ENCODE peak calls at places on chromosomes 12 and 14, in four cellular contexts. H, C, D and I are unnamed samples.

GRCh38 chr14:35416108-35416750 is 11.7 kb upstream of the NFKBIA start:
- DNase-seq in C (no peak), D (no peak), H (no peak), I (no peak)

GRCh38 chr14:100620437-100621100 is 33.4 kb upstream of the BEGAIN start:
- DNase-seq in C (no peak), D (no peak), H (no peak), I (no peak)

GRCh38 chr14:85483652-85484051 is 46.3 kb upstream of the FLRT2 start:
- DNase-seq in D (no peak), H (no peak), C (no peak), I (no peak)

GRCh38 chr14:77979666-77980351 is 179.9 kb downstream of the ADCK1 start:
- DNase-seq in H (no peak), C (peak; percentile 13), D (peak; percentile 50), I (no peak)

GRCh38 chr12:4178424-4179184 is 95.0 kb upstream of the CCND2 start:
- DNase-seq in C (no peak), D (no peak), H (no peak), I (no peak)

GRCh38 chr14:56487090-56487667 is 92.4 kb upstream of the TMEM260 start:
- DNase-seq in C (no peak), H (peak; percentile 23), D (no peak), I (no peak)

GRCh38 chr14:100767788-100768536 is 41.3 kb downstream of the DLK1 start:
- DNase-seq in C (no peak), D (no peak), H (no peak), I (no peak)

GRCh38 chr14:91289464-91289863 is 45.0 kb upstream of the GPR68 start:
- DNase-seq in H (no peak), C (no peak), D (no peak), I (no peak)

GRCh38 chr14:33959692-33960151 is 8.8 kb upstream of the EGLN3 start:
- DNase-seq in H (no peak), C (no peak), D (no peak), I (no peak)

GRCh38 chr12:103799504-103800251 is 41.4 kb downstream of the NT5DC3 start:
- DNase-seq in C (peak; percentile 43), H (no peak), D (no peak), I (no peak)

GRCh38 chr14:58746261-58746660 is 108.5 kb downstream of the DACT1 start:
- DNase-seq in D (no peak), H (peak; percentile 69), C (no peak), I (no peak)

GRCh38 chr14:19917955-19918518 is 2.4 kb upstream of the OR4K5 start:
- DNase-seq in D (no peak), H (no peak), C (peak; percentile 47), I (no peak)

GRCh38 chr14:30995674-30996073 is 29.8 kb upstream of the AP4S1 start:
- DNase-seq in C (no peak), H (no peak), D (no peak), I (no peak)

DNA sequence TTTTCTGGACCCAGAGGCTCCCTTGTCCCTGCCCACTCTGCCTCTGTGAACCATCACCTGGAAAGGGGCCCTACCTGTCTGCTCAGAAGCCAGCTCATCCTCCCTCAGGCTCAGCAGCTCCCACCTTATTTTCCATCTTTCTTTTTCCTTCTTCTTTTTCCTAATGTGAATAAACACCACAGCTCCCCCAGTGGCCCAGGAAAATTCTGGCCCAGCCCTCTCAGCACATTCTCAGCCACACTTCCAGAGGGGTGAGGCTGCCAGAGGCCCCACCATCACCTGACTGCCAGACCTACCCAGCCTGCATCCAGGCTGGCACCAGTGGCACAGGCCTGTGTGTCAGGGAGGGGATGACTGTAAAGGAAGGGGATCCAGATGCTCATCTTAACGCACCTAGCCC is 23.0 kb downstream of the ZFHX2 start:
- DNase-seq in H (no peak), D (no peak), C (no peak), I (no peak)
- TF ChIP-seq CTCF in H (peak; percentile 47), D (peak; percentile 31), C (no peak), I (no peak)

GRCh38 chr12:56601503-56601902 is 28.6 kb downstream of the BAZ2A start:
- DNase-seq in D (peak; percentile 41), H (no peak), C (no peak), I (no peak)

GRCh38 chr12:56602239-56602638 is 27.9 kb downstream of the BAZ2A start:
- DNase-seq in D (no peak), H (no peak), C (no peak), I (no peak)

GRCh38 chr12:56600753-56601152 is 29.4 kb downstream of the BAZ2A start:
- DNase-seq in H (no peak), C (no peak), D (no peak), I (no peak)

GRCh38 chr12:56599041-56599440 is 31.1 kb downstream of the BAZ2A start:
- DNase-seq in H (no peak), C (no peak), D (no peak), I (no peak)

GRCh38 chr12:56599797-56600196 is 30.3 kb downstream of the BAZ2A start:
- DNase-seq in H (no peak), D (no peak), C (no peak), I (no peak)
- TF ChIP-seq TCF7L2 in H (no peak), D (no peak), C (no peak), I (no peak)

GRCh38 chr14:103346286-103346685 is 12.2 kb downstream of the EIF5 start:
- DNase-seq in C (no peak), D (no peak), H (no peak), I (no peak)

GRCh38 chr14:103343164-103343879 is 9.3 kb downstream of the EIF5 start:
- DNase-seq in D (no peak), C (no peak), H (no peak), I (no peak)

GRCh38 chr14:103341250-103342129 is 7.5 kb downstream of the EIF5 start:
- DNase-seq in D (no peak), C (no peak), H (no peak), I (no peak)

GRCh38 chr14:103347091-103347815 is 13.2 kb downstream of the EIF5 start:
- DNase-seq in H (no peak), D (no peak), C (peak; percentile 57), I (no peak)

DNA sequence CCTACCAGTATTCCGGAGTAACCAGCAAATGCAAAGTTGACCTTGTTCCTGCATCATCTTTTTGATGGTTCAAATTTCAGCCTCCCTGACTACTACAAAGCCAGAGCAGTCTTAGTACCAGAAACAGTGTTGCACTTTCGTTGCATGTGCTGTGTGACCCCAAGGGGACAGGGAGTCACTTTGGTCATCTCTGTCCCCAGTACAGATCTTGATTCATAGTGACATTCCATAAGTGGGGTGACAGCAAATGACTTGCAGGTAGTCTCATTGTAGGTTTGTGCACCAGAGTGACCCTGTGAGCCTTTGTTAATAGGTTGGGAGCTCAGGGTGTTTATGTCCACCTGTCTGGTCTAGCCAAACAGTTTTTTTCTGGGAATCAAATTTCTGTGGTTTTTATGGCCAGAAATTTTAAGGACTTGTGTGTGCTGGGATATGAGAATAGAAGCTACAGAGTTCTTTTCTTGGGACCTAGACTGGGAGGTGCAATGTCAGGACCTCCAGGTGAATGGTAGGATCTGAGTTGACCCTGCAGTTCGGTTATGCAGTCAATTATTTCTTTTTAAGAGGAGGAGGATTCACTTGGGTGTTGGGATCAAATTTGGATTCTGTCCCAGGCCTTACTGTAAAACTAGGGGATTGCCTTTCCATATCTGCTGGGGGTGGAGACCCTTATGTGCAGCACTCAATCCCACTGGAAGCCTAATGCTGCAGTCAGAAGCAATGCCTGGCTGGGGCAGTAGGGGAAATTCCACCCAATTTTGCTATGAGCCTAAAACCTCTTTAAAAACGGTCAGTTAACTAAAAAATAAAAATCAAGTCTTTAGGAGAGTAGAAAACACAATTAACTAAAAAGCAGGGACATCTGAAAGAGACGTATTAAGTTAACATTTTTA is 10.1 kb downstream of the EIF5 start:
- DNase-seq in C (no peak), D (no peak), H (no peak), I (no peak)
- TF ChIP-seq REST in C (no peak), D (no peak), H (no peak), I (no peak)

GRCh38 chr12:124993568-124994434 is at the start of gene BRI3BP:
- DNase-seq in C (peak; percentile 27), H (no peak), D (peak; percentile 87), I (no peak)

GRCh38 chr12:124994435-124994975 is 1.1 kb downstream of the BRI3BP start:
- DNase-seq in C (no peak), H (no peak), D (no peak), I (no peak)

GRCh38 chr12:124995200-124995961 is 1.9 kb downstream of the BRI3BP start:
- DNase-seq in C (no peak), H (no peak), D (no peak), I (no peak)

GRCh38 chr12:124998705-124999104 is 5.3 kb downstream of the BRI3BP start:
- DNase-seq in H (no peak), D (no peak), C (no peak), I (no peak)

DNA sequence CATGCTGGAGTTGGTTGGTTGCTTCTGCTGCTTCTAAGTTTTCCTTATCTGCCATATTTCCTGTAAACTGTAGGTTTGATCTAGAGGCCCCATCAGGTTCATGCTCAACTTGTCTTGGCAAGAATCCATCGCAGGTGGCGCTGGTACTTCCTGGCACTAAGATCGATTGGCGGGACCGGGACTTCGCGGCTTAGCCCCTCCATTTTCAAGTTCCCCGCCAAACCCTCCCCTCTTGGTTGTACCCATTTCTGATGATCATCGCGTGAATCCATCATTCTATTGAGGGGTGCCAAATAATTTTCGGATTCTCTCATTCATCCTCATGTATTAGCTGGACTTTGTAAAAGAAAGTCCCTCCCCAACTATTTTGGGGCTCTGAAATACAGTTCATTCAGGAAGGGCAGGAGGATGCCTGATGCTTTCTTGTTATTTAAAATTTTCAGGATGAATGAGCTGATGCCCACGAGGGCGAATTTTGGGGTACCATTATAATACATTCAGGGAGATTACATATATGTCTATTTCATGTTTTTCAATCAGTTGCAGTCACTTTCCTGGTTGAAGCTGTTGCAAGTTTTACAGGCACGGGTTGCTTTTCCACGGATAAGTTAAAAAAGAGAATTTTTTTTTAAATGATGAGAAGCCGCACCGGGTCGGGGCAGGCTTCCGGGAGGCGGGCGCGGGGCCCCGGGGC is 424 bp upstream of the BRI3BP start:
- DNase-seq in H (peak; percentile 91), D (peak; percentile 70), C (peak; percentile 91), I (peak; percentile 60)
- TF ChIP-seq CTCF in H (peak; percentile 56), D (peak; percentile 59), C (peak; percentile 80), I (no peak)

DNA sequence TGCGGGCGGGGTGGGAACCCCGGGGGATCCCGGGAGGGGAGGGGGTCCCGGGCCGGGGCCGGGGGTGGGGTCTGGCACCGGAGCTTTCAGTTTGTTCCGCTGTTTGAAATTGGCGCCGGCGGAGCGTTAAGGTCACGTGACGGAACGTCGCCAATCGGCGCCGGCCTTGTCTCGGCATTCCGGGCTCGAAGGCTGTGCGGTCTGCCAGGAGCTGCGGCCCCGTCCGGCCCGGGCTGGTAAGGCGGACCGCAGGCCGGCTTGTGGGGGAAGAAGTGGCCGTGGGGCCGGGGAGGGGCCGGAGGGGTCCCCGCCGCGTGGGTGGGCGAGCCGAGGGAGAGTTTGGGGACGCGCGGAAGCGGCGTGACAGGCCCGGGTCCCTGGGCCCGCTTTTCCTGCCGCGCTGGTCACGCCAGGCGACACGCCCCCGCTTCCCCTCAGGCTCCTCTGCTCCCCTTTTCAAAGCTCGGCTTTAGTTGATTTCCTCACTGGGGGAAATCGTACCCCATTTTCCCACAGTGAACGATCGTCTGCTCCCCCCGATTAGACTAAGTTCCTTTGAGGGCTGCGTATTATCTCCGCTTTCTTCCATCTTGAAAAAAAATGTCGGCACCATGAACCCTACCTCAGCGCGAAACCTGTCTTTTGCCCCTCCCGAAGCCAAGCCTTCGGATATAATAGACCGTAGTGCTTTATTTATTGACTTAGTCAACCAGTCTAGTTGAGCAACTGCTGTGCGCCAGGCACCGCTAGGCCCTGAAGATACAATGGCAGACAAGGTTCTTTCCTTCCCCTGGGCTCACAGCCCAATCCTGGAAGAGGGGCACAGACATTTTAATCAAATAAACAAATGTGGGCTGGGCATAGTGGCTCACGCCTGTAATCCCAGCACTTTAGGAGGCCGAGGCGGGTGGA is at the start of the genes FOXM1 and RHNO1:
- DNase-seq in H (peak; percentile 60), D (peak; percentile 84), C (peak; percentile 78), I (no peak)
- TF ChIP-seq TCF7L2 in H (no peak), D (no peak), C (no peak), I (no peak)